ENCODE peak calls at places on chromosomes 16 and 17, in eight cellular contexts. One of them, this sample, is unnamed.
A peak's percentile ranks its signal among the peaks of the same experiment; 100 is the strongest.

GRCh38 chr17:64008346-64008745 is 10.2 kb downstream of the PRR29 start:
- DNase-seq in amniotic stem cell: no peak
- DNase-seq in cardiac fibroblast: no peak
- DNase-seq in cardiac muscle cell: no peak
- DNase-seq in NCI-H1436: no peak
- DNase-seq in T-helper 1 cell: no peak
- DNase-seq in pulmonary artery endothelial cell: no peak
- DNase-seq in B cell: no peak
- DNase-seq in this sample: no peak

GRCh38 chr16:77288222-77288621 is 89.0 kb downstream of the SYCE1L start:
- DNase-seq in amniotic stem cell: no peak
- DNase-seq in cardiac fibroblast: peak; percentile 95
- DNase-seq in cardiac muscle cell: peak; percentile 89
- DNase-seq in NCI-H1436: no peak
- DNase-seq in T-helper 1 cell: no peak
- DNase-seq in pulmonary artery endothelial cell: peak; percentile 85
- DNase-seq in B cell: no peak
- DNase-seq in this sample: no peak

GRCh38 chr17:83100220-83100852 is 20.9 kb downstream of the METRNL start:
- DNase-seq in amniotic stem cell: no peak
- DNase-seq in cardiac fibroblast: no peak
- DNase-seq in cardiac muscle cell: no peak
- DNase-seq in NCI-H1436: no peak
- DNase-seq in T-helper 1 cell: no peak
- DNase-seq in pulmonary artery endothelial cell: no peak
- DNase-seq in B cell: no peak
- DNase-seq in this sample: no peak

GRCh38 chr16:2296662-2297505 is 29.0 kb upstream of the RNPS1 start:
- DNase-seq in amniotic stem cell: no peak
- DNase-seq in cardiac fibroblast: peak; percentile 53
- DNase-seq in cardiac muscle cell: peak; percentile 40
- DNase-seq in NCI-H1436: no peak
- DNase-seq in T-helper 1 cell: no peak
- DNase-seq in pulmonary artery endothelial cell: no peak
- DNase-seq in B cell: no peak
- DNase-seq in this sample: peak; percentile 50

GRCh38 chr16:53949716-53950410 is 245.9 kb downstream of the FTO start:
- DNase-seq in amniotic stem cell: no peak
- DNase-seq in cardiac fibroblast: no peak
- DNase-seq in cardiac muscle cell: no peak
- DNase-seq in NCI-H1436: no peak
- DNase-seq in T-helper 1 cell: no peak
- DNase-seq in pulmonary artery endothelial cell: no peak
- DNase-seq in B cell: no peak
- DNase-seq in this sample: no peak

GRCh38 chr16:87847785-87848675 is 21.3 kb downstream of the SLC7A5 start:
- DNase-seq in amniotic stem cell: no peak
- DNase-seq in cardiac fibroblast: no peak
- DNase-seq in cardiac muscle cell: peak; percentile 31
- DNase-seq in NCI-H1436: no peak
- DNase-seq in T-helper 1 cell: no peak
- DNase-seq in pulmonary artery endothelial cell: no peak
- DNase-seq in B cell: no peak
- DNase-seq in this sample: peak; percentile 79

GRCh38 chr16:50644730-50645129 is 36.4 kb downstream of the SNX20 start:
- DNase-seq in amniotic stem cell: no peak
- DNase-seq in cardiac fibroblast: peak; percentile 16
- DNase-seq in cardiac muscle cell: peak; percentile 60
- DNase-seq in NCI-H1436: no peak
- DNase-seq in T-helper 1 cell: no peak
- DNase-seq in pulmonary artery endothelial cell: no peak
- DNase-seq in B cell: peak; percentile 70
- DNase-seq in this sample: no peak

GRCh38 chr16:67388191-67388590 is 5.1 kb downstream of the TPPP3 start:
- DNase-seq in amniotic stem cell: no peak
- DNase-seq in cardiac fibroblast: no peak
- DNase-seq in cardiac muscle cell: no peak
- DNase-seq in NCI-H1436: no peak
- DNase-seq in T-helper 1 cell: no peak
- DNase-seq in pulmonary artery endothelial cell: no peak
- DNase-seq in B cell: no peak
- DNase-seq in this sample: no peak

GRCh38 chr17:45131294-45131615 is 1.1 kb downstream of the PLCD3 start:
- DNase-seq in amniotic stem cell: no peak
- DNase-seq in cardiac fibroblast: no peak
- DNase-seq in cardiac muscle cell: no peak
- DNase-seq in NCI-H1436: no peak
- DNase-seq in T-helper 1 cell: no peak
- DNase-seq in pulmonary artery endothelial cell: no peak
- DNase-seq in B cell: no peak
- DNase-seq in this sample: no peak

GRCh38 chr16:18799500-18799899 is 1.8 kb downstream of the ARL6IP1 start:
- DNase-seq in amniotic stem cell: no peak
- DNase-seq in cardiac fibroblast: no peak
- DNase-seq in cardiac muscle cell: no peak
- DNase-seq in NCI-H1436: no peak
- DNase-seq in T-helper 1 cell: no peak
- DNase-seq in pulmonary artery endothelial cell: no peak
- DNase-seq in B cell: no peak
- DNase-seq in this sample: no peak